ENCODE peak calls at places on chromosomes 16 and 17, in five cellular contexts. One of them, this sample, is unnamed.

GRCh38 chr17:28634211-28634865 is 10.6 kb downstream of the BLTP2 start:
- DNase-seq in activated CD4-positive, alpha-beta T cell treated with anti-CD3 and anti-CD28 coated beads, Interleukin-2, amount 50 U/mL, for 1 hour: no peak
- DNase-seq in EL: no peak
- DNase-seq in uterus: no peak
- DNase-seq in B cell: no peak
- DNase-seq in this sample: no peak

GRCh38 chr16:86048221-86048620 is 149.3 kb downstream of the IRF8 start:
- DNase-seq in activated CD4-positive, alpha-beta T cell treated with anti-CD3 and anti-CD28 coated beads, Interleukin-2, amount 50 U/mL, for 1 hour: no peak
- DNase-seq in EL: no peak
- DNase-seq in uterus: no peak
- DNase-seq in B cell: no peak
- DNase-seq in this sample: no peak

GRCh38 chr17:21019976-21020575 is 22.7 kb downstream of the USP22 start:
- DNase-seq in activated CD4-positive, alpha-beta T cell treated with anti-CD3 and anti-CD28 coated beads, Interleukin-2, amount 50 U/mL, for 1 hour: peak; percentile 49
- DNase-seq in EL: no peak
- DNase-seq in uterus: no peak
- DNase-seq in B cell: no peak
- DNase-seq in this sample: peak; percentile 73

GRCh38 chr16:53281859-53282258 is 152.4 kb upstream of the RBL2 start:
- DNase-seq in activated CD4-positive, alpha-beta T cell treated with anti-CD3 and anti-CD28 coated beads, Interleukin-2, amount 50 U/mL, for 1 hour: no peak
- DNase-seq in EL: no peak
- DNase-seq in uterus: no peak
- DNase-seq in B cell: no peak
- DNase-seq in this sample: no peak

GRCh38 chr17:82065638-82066303 is at the start of gene DUS1L:
- DNase-seq in activated CD4-positive, alpha-beta T cell treated with anti-CD3 and anti-CD28 coated beads, Interleukin-2, amount 50 U/mL, for 1 hour: peak; percentile 70
- DNase-seq in EL: peak; percentile 43
- DNase-seq in uterus: peak; percentile 54
- DNase-seq in B cell: peak; percentile 99
- DNase-seq in this sample: peak; percentile 46

GRCh38 chr17:39183045-39183444 is 14.4 kb downstream of the CACNB1 start:
- DNase-seq in activated CD4-positive, alpha-beta T cell treated with anti-CD3 and anti-CD28 coated beads, Interleukin-2, amount 50 U/mL, for 1 hour: no peak
- DNase-seq in EL: no peak
- DNase-seq in uterus: no peak
- DNase-seq in B cell: no peak
- DNase-seq in this sample: no peak

GRCh38 chr17:67652433-67652832 is 65.3 kb upstream of the NOL11 start:
- DNase-seq in activated CD4-positive, alpha-beta T cell treated with anti-CD3 and anti-CD28 coated beads, Interleukin-2, amount 50 U/mL, for 1 hour: no peak
- DNase-seq in EL: no peak
- DNase-seq in uterus: no peak
- DNase-seq in B cell: no peak
- DNase-seq in this sample: no peak

GRCh38 chr17:65593092-65593869 is 31.8 kb upstream of the AXIN2 start:
- DNase-seq in activated CD4-positive, alpha-beta T cell treated with anti-CD3 and anti-CD28 coated beads, Interleukin-2, amount 50 U/mL, for 1 hour: no peak
- DNase-seq in EL: no peak
- DNase-seq in uterus: no peak
- DNase-seq in B cell: no peak
- DNase-seq in this sample: no peak

GRCh38 chr16:1776672-1776955 is 3.7 kb upstream of the MRPS34 start:
- DNase-seq in activated CD4-positive, alpha-beta T cell treated with anti-CD3 and anti-CD28 coated beads, Interleukin-2, amount 50 U/mL, for 1 hour: no peak
- DNase-seq in EL: no peak
- DNase-seq in uterus: no peak
- DNase-seq in B cell: no peak
- DNase-seq in this sample: no peak

GRCh38 chr16:86281435-86281834 is 228.9 kb upstream of the FOXF1 start:
- DNase-seq in activated CD4-positive, alpha-beta T cell treated with anti-CD3 and anti-CD28 coated beads, Interleukin-2, amount 50 U/mL, for 1 hour: no peak
- DNase-seq in EL: no peak
- DNase-seq in uterus: no peak
- DNase-seq in B cell: no peak
- DNase-seq in this sample: no peak

GRCh38 chr16:55759983-55760664 is 72.8 kb downstream of the CES1 start:
- DNase-seq in activated CD4-positive, alpha-beta T cell treated with anti-CD3 and anti-CD28 coated beads, Interleukin-2, amount 50 U/mL, for 1 hour: no peak
- DNase-seq in EL: peak; percentile 0
- DNase-seq in uterus: no peak
- DNase-seq in B cell: no peak
- DNase-seq in this sample: no peak

GRCh38 chr17:63751806-63752205 is 10.2 kb upstream of the STRADA start:
- DNase-seq in activated CD4-positive, alpha-beta T cell treated with anti-CD3 and anti-CD28 coated beads, Interleukin-2, amount 50 U/mL, for 1 hour: no peak
- DNase-seq in EL: no peak
- DNase-seq in uterus: no peak
- DNase-seq in B cell: peak; percentile 25
- DNase-seq in this sample: no peak

GRCh38 chr17:55420067-55420775 is 1.4 kb downstream of the MMD start:
- DNase-seq in activated CD4-positive, alpha-beta T cell treated with anti-CD3 and anti-CD28 coated beads, Interleukin-2, amount 50 U/mL, for 1 hour: no peak
- DNase-seq in EL: no peak
- DNase-seq in uterus: no peak
- DNase-seq in B cell: peak; percentile 72
- DNase-seq in this sample: peak; percentile 57

GRCh38 chr17:48647103-48647963 is 21.2 kb upstream of the HOXB9 start:
- DNase-seq in activated CD4-positive, alpha-beta T cell treated with anti-CD3 and anti-CD28 coated beads, Interleukin-2, amount 50 U/mL, for 1 hour: no peak
- DNase-seq in EL: no peak
- DNase-seq in uterus: no peak
- DNase-seq in B cell: peak; percentile 57
- DNase-seq in this sample: no peak

GRCh38 chr17:8224891-8225812 is 14.8 kb upstream of the AURKB start:
- DNase-seq in activated CD4-positive, alpha-beta T cell treated with anti-CD3 and anti-CD28 coated beads, Interleukin-2, amount 50 U/mL, for 1 hour: no peak
- DNase-seq in EL: no peak
- DNase-seq in uterus: no peak
- DNase-seq in B cell: no peak
- DNase-seq in this sample: no peak

GRCh38 chr16:86529160-86529559 is 18.8 kb downstream of the FOXF1 start:
- DNase-seq in activated CD4-positive, alpha-beta T cell treated with anti-CD3 and anti-CD28 coated beads, Interleukin-2, amount 50 U/mL, for 1 hour: no peak
- DNase-seq in EL: peak; percentile 72
- DNase-seq in uterus: no peak
- DNase-seq in B cell: no peak
- DNase-seq in this sample: no peak

GRCh38 chr16:72172105-72173034 is at the start of gene PMFBP1:
- DNase-seq in activated CD4-positive, alpha-beta T cell treated with anti-CD3 and anti-CD28 coated beads, Interleukin-2, amount 50 U/mL, for 1 hour: no peak
- DNase-seq in EL: peak; percentile 76
- DNase-seq in uterus: no peak
- DNase-seq in B cell: peak; percentile 59
- DNase-seq in this sample: peak; percentile 64

GRCh38 chr16:46730801-46731690 is 17.1 kb downstream of the MYLK3 start:
- DNase-seq in activated CD4-positive, alpha-beta T cell treated with anti-CD3 and anti-CD28 coated beads, Interleukin-2, amount 50 U/mL, for 1 hour: no peak
- DNase-seq in EL: no peak
- DNase-seq in uterus: no peak
- DNase-seq in B cell: no peak
- DNase-seq in this sample: no peak

GRCh38 chr16:180101-180920 is at the start of gene HBQ1:
- DNase-seq in activated CD4-positive, alpha-beta T cell treated with anti-CD3 and anti-CD28 coated beads, Interleukin-2, amount 50 U/mL, for 1 hour: peak; percentile 30
- DNase-seq in EL: peak; percentile 28
- DNase-seq in uterus: no peak
- DNase-seq in B cell: peak; percentile 84
- DNase-seq in this sample: no peak

GRCh38 chr17:83194189-83194565 is 114.8 kb downstream of the METRNL start:
- DNase-seq in activated CD4-positive, alpha-beta T cell treated with anti-CD3 and anti-CD28 coated beads, Interleukin-2, amount 50 U/mL, for 1 hour: no peak
- DNase-seq in EL: no peak
- DNase-seq in uterus: peak; percentile 9
- DNase-seq in B cell: no peak
- DNase-seq in this sample: peak; percentile 39

GRCh38 chr17:1568950-1569810 is 6.6 kb upstream of the PITPNA start:
- DNase-seq in activated CD4-positive, alpha-beta T cell treated with anti-CD3 and anti-CD28 coated beads, Interleukin-2, amount 50 U/mL, for 1 hour: no peak
- DNase-seq in EL: no peak
- DNase-seq in uterus: no peak
- DNase-seq in B cell: no peak
- DNase-seq in this sample: no peak

GRCh38 chr17:37844158-37844976 is 79.8 kb upstream of the TBC1D3K start:
- DNase-seq in activated CD4-positive, alpha-beta T cell treated with anti-CD3 and anti-CD28 coated beads, Interleukin-2, amount 50 U/mL, for 1 hour: peak; percentile 35
- DNase-seq in EL: peak; percentile 71
- DNase-seq in uterus: no peak
- DNase-seq in B cell: peak; percentile 63
- DNase-seq in this sample: peak; percentile 82

GRCh38 chr17:78535285-78536197 is 41.7 kb downstream of the DNAH17 start:
- DNase-seq in activated CD4-positive, alpha-beta T cell treated with anti-CD3 and anti-CD28 coated beads, Interleukin-2, amount 50 U/mL, for 1 hour: no peak
- DNase-seq in EL: no peak
- DNase-seq in uterus: no peak
- DNase-seq in B cell: no peak
- DNase-seq in this sample: no peak

GRCh38 chr17:4535667-4536258 is 19.4 kb downstream of the MYBBP1A start:
- DNase-seq in activated CD4-positive, alpha-beta T cell treated with anti-CD3 and anti-CD28 coated beads, Interleukin-2, amount 50 U/mL, for 1 hour: no peak
- DNase-seq in EL: no peak
- DNase-seq in uterus: no peak
- DNase-seq in B cell: peak; percentile 39
- DNase-seq in this sample: no peak

GRCh38 chr16:3456374-3456773 is 12.9 kb downstream of the NAA60 start:
- DNase-seq in activated CD4-positive, alpha-beta T cell treated with anti-CD3 and anti-CD28 coated beads, Interleukin-2, amount 50 U/mL, for 1 hour: no peak
- DNase-seq in EL: no peak
- DNase-seq in uterus: no peak
- DNase-seq in B cell: no peak
- DNase-seq in this sample: no peak

GRCh38 chr16:89922884-89923639 is at the start of gene TUBB3:
- DNase-seq in activated CD4-positive, alpha-beta T cell treated with anti-CD3 and anti-CD28 coated beads, Interleukin-2, amount 50 U/mL, for 1 hour: no peak
- DNase-seq in EL: peak; percentile 85
- DNase-seq in uterus: no peak
- DNase-seq in B cell: peak; percentile 92
- DNase-seq in this sample: no peak

This sample was measured in Peyer's patch.